ENCODE peak calls at places on chromosomes 11 and 22, in nine cellular contexts. M, Y, D, L, X, J, N, W and E are unnamed samples.

GRCh38 chr11:16981651-16982194 is 32.5 kb downstream of the PLEKHA7 start:
- DNase-seq in M (no peak), Y (no peak), D (no peak), L (no peak), X (peak), J (no peak), N (no peak), W (peak), E (no peak)

GRCh38 chr11:70410276-70410675 is 11.9 kb downstream of the CTTN start:
- DNase-seq in M (no peak), Y (no peak), D (no peak), L (no peak), X (no peak), J (no peak), N (peak), W (no peak), E (no peak)

GRCh38 chr11:31807791-31808074 is 3.4 kb downstream of the PAX6 start:
- DNase-seq in M (no peak), Y (no peak), D (no peak), L (no peak), X (peak), J (no peak), N (no peak), W (no peak), E (no peak)

GRCh38 chr11:123740787-123741158 is 687 bp downstream of the ZNF202 start:
- DNase-seq in M (no peak), Y (no peak), D (no peak), L (no peak), X (no peak), J (no peak), N (no peak), W (peak), E (no peak)

GRCh38 chr11:74538680-74539079 is 45.2 kb upstream of the LIPT2 start:
- DNase-seq in M (no peak), Y (no peak), D (no peak), L (no peak), X (peak), J (no peak), N (no peak), W (no peak), E (no peak)

GRCh38 chr11:10742460-10743208 is 8.4 kb upstream of the CTR9 start:
- DNase-seq in M (no peak), Y (no peak), D (no peak), L (no peak), X (no peak), J (no peak), N (no peak), W (peak), E (no peak)

GRCh38 chr11:92865352-92865751 is 104.1 kb upstream of the MTNR1B start:
- DNase-seq in M (no peak), Y (no peak), D (no peak), L (no peak), X (no peak), J (peak), N (no peak), W (peak), E (no peak)

GRCh38 chr11:134537941-134538340 is 125.9 kb upstream of the B3GAT1 start:
- DNase-seq in M (no peak), Y (no peak), D (no peak), L (no peak), X (no peak), J (no peak), N (peak), W (no peak), E (peak)

GRCh38 chr22:37254867-37255233 is 10.8 kb upstream of the RAC2 start:
- DNase-seq in M (no peak), Y (no peak), D (no peak), L (no peak), X (no peak), J (no peak), N (no peak), W (no peak), E (no peak)

GRCh38 chr11:12133539-12134238 is 23.3 kb downstream of the MICAL2 start:
- DNase-seq in M (no peak), Y (no peak), D (no peak), L (no peak), X (no peak), J (no peak), N (no peak), W (no peak), E (no peak)

GRCh38 chr11:42225664-42226063 is 766.2 kb upstream of the LRRC4C start:
- DNase-seq in M (no peak), Y (no peak), D (no peak), L (no peak), X (no peak), J (no peak), N (no peak), W (no peak), E (no peak)

GRCh38 chr11:65210748-65211147 is 29.0 kb downstream of the CAPN1 start:
- DNase-seq in M (no peak), Y (peak), D (no peak), L (no peak), X (no peak), J (no peak), N (no peak), W (no peak), E (no peak)

GRCh38 chr11:65210361-65210731 is 28.6 kb downstream of the CAPN1 start:
- DNase-seq in M (no peak), Y (peak), D (no peak), L (no peak), X (no peak), J (no peak), N (no peak), W (no peak), E (no peak)

GRCh38 chr11:65212226-65212801 is 30.6 kb downstream of the CAPN1 start:
- DNase-seq in M (no peak), Y (peak), D (no peak), L (no peak), X (no peak), J (no peak), N (no peak), W (no peak), E (no peak)

GRCh38 chr11:65209711-65210360 is 28.1 kb downstream of the CAPN1 start:
- DNase-seq in M (no peak), Y (peak), D (no peak), L (no peak), X (no peak), J (no peak), N (no peak), W (no peak), E (no peak)

GRCh38 chr11:65211293-65212105 is 29.8 kb downstream of the CAPN1 start:
- DNase-seq in M (no peak), Y (peak), D (no peak), L (no peak), X (no peak), J (no peak), N (no peak), W (no peak), E (no peak)
- TF ChIP-seq CTCF in M (no peak), Y (no peak), D (no peak), L (no peak), X (no peak), J (no peak), N (no peak), W (no peak), E (no peak)

GRCh38 chr11:57475671-57476222 is 15.4 kb downstream of the RTN4RL2 start:
- DNase-seq in M (no peak), Y (no peak), D (no peak), L (no peak), X (no peak), J (no peak), N (no peak), W (no peak), E (no peak)
- H3K4me3 ChIP-seq in M (no peak), Y (peak), D (peak), L (peak), X (peak), J (peak), N (peak), W (no peak), E (peak)

DNA sequence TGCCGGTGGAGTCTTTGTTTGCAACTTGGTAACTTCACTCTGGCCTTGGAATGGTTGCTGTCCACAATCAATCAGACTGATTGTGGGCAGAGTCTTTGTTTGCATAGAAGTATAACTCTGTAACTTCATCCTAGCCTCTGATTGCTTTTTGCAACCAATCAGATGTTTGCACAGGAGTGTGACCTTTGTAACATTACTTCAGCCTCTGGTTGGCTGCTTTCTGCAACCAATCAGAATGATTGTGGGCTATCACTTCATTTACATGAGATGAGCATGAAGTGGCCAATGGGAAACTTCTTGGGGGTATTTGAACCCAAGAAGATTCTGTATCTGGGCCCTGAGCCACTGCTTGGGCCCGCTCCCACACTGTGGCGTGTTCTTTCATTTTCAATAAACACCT is 79.6 kb upstream of the CLDN5 start:
- DNase-seq in M (no peak), Y (no peak), D (no peak), L (no peak), X (no peak), J (no peak), N (no peak), W (no peak), E (no peak)
- H3K27ac ChIP-seq in M (no peak), Y (no peak), D (no peak), L (no peak), X (no peak), J (no peak), N (no peak), W (no peak), E (no peak)

GRCh38 chr11:91591021-91591420 is 633.6 kb upstream of the FAT3 start:
- DNase-seq in M (no peak), Y (no peak), D (no peak), L (no peak), X (no peak), J (no peak), N (no peak), W (no peak), E (no peak)

GRCh38 chr11:91585035-91585801 is 639.4 kb upstream of the FAT3 start:
- DNase-seq in M (no peak), Y (no peak), D (no peak), L (no peak), X (no peak), J (no peak), N (no peak), W (no peak), E (no peak)

GRCh38 chr11:91587131-91587530 is 637.5 kb upstream of the FAT3 start:
- DNase-seq in M (no peak), Y (no peak), D (no peak), L (no peak), X (no peak), J (no peak), N (no peak), W (no peak), E (no peak)
- TF ChIP-seq CTCF in M (no peak), Y (no peak), D (no peak), L (no peak), X (no peak), J (no peak), N (no peak), W (no peak), E (no peak)